ENCODE peak calls at places on chromosomes 1 and 21, in seven cellular contexts. H is M059J; F is CD8-positive, alpha-beta memory T cell; M is stimulated activated CD4-positive, alpha-beta T cell treated with anti-CD3 and anti-CD28 coated beads, Interleukin-4, amount 100 ng/mL, for 24 hours; R is HFF-Myc; U is effector CD4-positive, alpha-beta T cell; Q is NCI-H2171. J is an unnamed sample.

GRCh38 chr1:95742591-95743089 is 508.6 kb downstream of the RWDD3 start:
- DNase-seq in Q (peak), H (peak), F (no peak), R (no peak), U (no peak), M (no peak), J (no peak)

GRCh38 chr1:85884372-85885035 is 176.3 kb upstream of the ZNHIT6 start:
- DNase-seq in R (no peak), M (no peak), F (no peak), U (no peak), H (peak), Q (no peak), J (no peak)

GRCh38 chr1:47915677-47916353 is 81.4 kb downstream of the TRABD2B start:
- DNase-seq in R (no peak), U (no peak), Q (no peak), F (no peak), H (no peak), M (no peak), J (no peak)

GRCh38 chr1:205424881-205425635 is 3.2 kb upstream of the LEMD1 start:
- DNase-seq in F (no peak), R (no peak), H (no peak), M (no peak), Q (no peak), U (no peak), J (no peak)

GRCh38 chr1:213519098-213519497 is 468.1 kb downstream of the RPS6KC1 start:
- DNase-seq in Q (no peak), F (no peak), M (no peak), H (no peak), R (no peak), U (no peak), J (no peak)

GRCh38 chr1:119435061-119435460 is 20.1 kb downstream of the HSD3B2 start:
- DNase-seq in F (no peak), M (no peak), U (no peak), R (no peak), Q (no peak), H (peak), J (no peak)

GRCh38 chr1:191707288-191707687 is 451.0 kb upstream of the RGS18 start:
- DNase-seq in H (no peak), Q (no peak), U (no peak), R (no peak), F (no peak), M (no peak), J (no peak)

GRCh38 chr1:29804181-29804899 is 568.0 kb downstream of the PTPRU start:
- DNase-seq in U (no peak), Q (no peak), H (no peak), F (no peak), M (no peak), R (no peak), J (no peak)

GRCh38 chr1:179708434-179709195 is 34.5 kb upstream of the FAM163A start:
- DNase-seq in M (no peak), U (no peak), H (no peak), F (no peak), R (no peak), Q (no peak), J (no peak)

GRCh38 chr1:160924791-160925651 is 29.6 kb downstream of the ITLN2 start:
- DNase-seq in U (no peak), M (no peak), Q (no peak), F (no peak), R (no peak), H (no peak), J (no peak)

GRCh38 chr21:36640260-36641244 is 58.4 kb upstream of the SIM2 start:
- DNase-seq in F (no peak), R (no peak), U (no peak), H (no peak), Q (peak), M (no peak), J (no peak)

GRCh38 chr21:45932922-45933502 is 48.6 kb upstream of the COL6A1 start:
- DNase-seq in U (no peak), Q (no peak), R (no peak), F (no peak), H (no peak), M (no peak), J (no peak)

GRCh38 chr1:181073638-181074037 is 14.9 kb upstream of the IER5 start:
- DNase-seq in M (no peak), H (peak), U (no peak), Q (no peak), F (no peak), R (peak), J (no peak)

GRCh38 chr1:154553056-154553822 is 5.2 kb downstream of the UBE2Q1 start:
- DNase-seq in H (no peak), F (no peak), U (no peak), M (no peak), Q (no peak), R (no peak), J (no peak)

GRCh38 chr1:3903141-3904005 is 3.3 kb upstream of the C1orf174 start:
- DNase-seq in R (no peak), M (peak), F (peak), Q (no peak), H (no peak), U (no peak), J (no peak)

GRCh38 chr1:155170101-155170785 is 2.9 kb downstream of the KRTCAP2 start:
- DNase-seq in R (no peak), U (no peak), H (no peak), M (no peak), F (no peak), Q (no peak), J (no peak)

GRCh38 chr1:34884961-34885360 is 25.4 kb upstream of the SMIM12 start:
- DNase-seq in F (no peak), H (no peak), M (no peak), U (no peak), Q (no peak), R (no peak), J (no peak)

GRCh38 chr1:182262425-182262824 is 129.2 kb downstream of the GLUL start:
- DNase-seq in M (no peak), H (no peak), R (no peak), F (no peak), U (no peak), Q (no peak), J (no peak)

GRCh38 chr21:31172328-31172727 is 134.1 kb upstream of the KRTAP19-8 start:
- DNase-seq in Q (no peak), M (no peak), F (no peak), R (no peak), H (no peak), U (no peak), J (no peak)

GRCh38 chr1:212287261-212287895 is 2.2 kb downstream of the PPP2R5A start:
- DNase-seq in F (no peak), H (no peak), R (no peak), Q (no peak), U (no peak), M (no peak), J (no peak)

GRCh38 chr1:157274698-157275534 is 136.7 kb upstream of the ETV3 start:
- DNase-seq in Q (no peak), M (no peak), U (no peak), R (no peak), H (peak), F (no peak), J (peak)

GRCh38 chr1:59136541-59137335 is 160.2 kb upstream of the FGGY start:
- DNase-seq in M (no peak), H (peak), F (no peak), Q (no peak), R (no peak), U (no peak), J (no peak)

GRCh38 chr1:21240706-21241105 is 49.6 kb downstream of the ECE1 start:
- DNase-seq in U (no peak), Q (no peak), R (no peak), F (no peak), M (no peak), H (no peak), J (no peak)

GRCh38 chr1:240244968-240245628 is 153.4 kb downstream of the FMN2 start:
- DNase-seq in U (no peak), Q (no peak), M (no peak), F (no peak), R (no peak), H (peak), J (peak)

GRCh38 chr21:44800103-44800502 is 1.5 kb downstream of the UBE2G2 start:
- DNase-seq in Q (no peak), U (no peak), R (no peak), M (no peak), H (no peak), F (no peak), J (no peak)